ENCODE peak calls at places on chromosomes 1 and 21, in five cellular contexts. Q is epithelial cell of esophagus, J is brain microvascular endothelial cell, I is heart right ventricle, S is heart left ventricle. B is an unnamed sample.
A peak's percentile ranks its signal among the peaks of the same experiment; 100 is the strongest.

GRCh38 chr21:42559326-42559725 is 45.7 kb downstream of the SLC37A1 start:
- DNase-seq in Q (no peak), J (no peak), I (no peak), S (peak; percentile 25), B (no peak)

GRCh38 chr1:166165661-166166399 is 971 bp downstream of the FAM78B start:
- DNase-seq in Q (no peak), J (no peak), I (no peak), S (no peak), B (peak; percentile 45)

GRCh38 chr21:42490735-42491134 is 5.3 kb downstream of the RSPH1 start:
- DNase-seq in Q (no peak), J (no peak), I (no peak), S (no peak), B (no peak)

GRCh38 chr1:155086182-155086741 is 7.6 kb downstream of the EFNA3 start:
- DNase-seq in Q (peak; percentile 60), J (peak; percentile 41), I (peak; percentile 60), S (peak; percentile 82), B (peak; percentile 75)

GRCh38 chr1:21294266-21295058 is 4.2 kb upstream of the ECE1 start:
- DNase-seq in Q (no peak), J (no peak), I (no peak), S (peak; percentile 66), B (no peak)

GRCh38 chr1:196951711-196952394 is 8.3 kb downstream of the CFHR2 start:
- DNase-seq in Q (no peak), J (no peak), I (no peak), S (no peak), B (no peak)

GRCh38 chr1:184199797-184200170 is 148.3 kb downstream of the TSEN15 start:
- DNase-seq in Q (no peak), J (no peak), I (no peak), S (no peak), B (no peak)

GRCh38 chr1:224623310-224623714 is 7.2 kb downstream of the CNIH3 start:
- DNase-seq in Q (peak; percentile 21), J (peak; percentile 75), I (no peak), S (no peak), B (no peak)

GRCh38 chr1:202135221-202135721 is 9.3 kb downstream of the ARL8A start:
- DNase-seq in Q (peak; percentile 66), J (peak; percentile 42), I (peak; percentile 31), S (no peak), B (peak; percentile 99)

GRCh38 chr1:156534424-156535060 is 34.0 kb upstream of the MEF2D start:
- DNase-seq in Q (no peak), J (no peak), I (no peak), S (no peak), B (no peak)

GRCh38 chr1:29906927-29907326 is 670.6 kb downstream of the PTPRU start:
- DNase-seq in Q (no peak), J (no peak), I (no peak), S (no peak), B (no peak)

GRCh38 chr1:29916656-29917369 is 680.5 kb downstream of the PTPRU start:
- DNase-seq in Q (no peak), J (no peak), I (no peak), S (no peak), B (no peak)

GRCh38 chr1:29912413-29912812 is 676.1 kb downstream of the PTPRU start:
- DNase-seq in Q (peak; percentile 4), J (peak; percentile 53), I (no peak), S (no peak), B (no peak)
- TF ChIP-seq CTCF in Q (no peak), J (peak; percentile 73), I (peak; percentile 30), S (peak; percentile 47), B (peak; percentile 9)

DNA sequence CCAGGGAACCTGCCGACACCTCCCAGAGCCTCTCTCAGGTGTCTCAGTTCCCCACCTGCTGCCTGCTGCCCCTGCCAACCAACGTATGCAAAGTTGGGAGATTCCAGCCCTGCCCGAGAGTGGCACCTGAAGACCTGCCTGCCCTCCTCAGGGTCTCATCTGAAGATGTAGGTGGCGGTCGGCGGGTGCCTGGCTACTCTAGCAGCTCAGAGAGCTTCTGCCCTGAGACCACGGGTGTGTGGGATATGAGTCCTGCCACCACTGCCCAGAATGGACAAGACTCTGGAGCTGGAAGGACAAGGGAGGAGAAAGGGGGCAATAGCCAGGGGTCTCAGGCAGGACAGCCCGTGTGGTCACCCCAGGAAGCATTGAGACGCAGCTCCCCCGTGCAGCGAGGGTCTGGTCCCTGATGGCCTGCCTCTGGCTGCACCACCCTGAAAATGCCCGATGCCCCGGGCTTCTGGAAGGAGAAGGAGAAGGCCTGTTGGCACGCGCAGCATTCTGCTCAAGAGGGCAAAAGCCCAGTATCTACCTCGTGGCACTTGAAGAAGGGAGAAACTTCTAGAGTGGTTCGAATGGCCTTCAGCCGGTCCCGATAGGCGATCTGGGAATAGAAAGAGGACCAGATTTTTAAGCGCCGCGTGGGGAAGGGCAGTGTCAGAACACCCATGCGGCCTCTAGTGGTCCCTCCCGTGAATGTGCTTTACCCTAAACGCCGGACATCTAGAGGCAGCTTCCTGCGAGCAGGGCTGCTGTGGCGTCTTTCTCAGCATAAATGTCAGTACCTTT is 88.8 kb downstream of the STUM start:
- DNase-seq in Q (no peak), J (no peak), I (peak; percentile 73), S (peak; percentile 70), B (no peak)
- TF ChIP-seq CTCF in Q (peak; percentile 27), J (peak; percentile 71), I (peak; percentile 63), S (peak; percentile 71), B (no peak)

DNA sequence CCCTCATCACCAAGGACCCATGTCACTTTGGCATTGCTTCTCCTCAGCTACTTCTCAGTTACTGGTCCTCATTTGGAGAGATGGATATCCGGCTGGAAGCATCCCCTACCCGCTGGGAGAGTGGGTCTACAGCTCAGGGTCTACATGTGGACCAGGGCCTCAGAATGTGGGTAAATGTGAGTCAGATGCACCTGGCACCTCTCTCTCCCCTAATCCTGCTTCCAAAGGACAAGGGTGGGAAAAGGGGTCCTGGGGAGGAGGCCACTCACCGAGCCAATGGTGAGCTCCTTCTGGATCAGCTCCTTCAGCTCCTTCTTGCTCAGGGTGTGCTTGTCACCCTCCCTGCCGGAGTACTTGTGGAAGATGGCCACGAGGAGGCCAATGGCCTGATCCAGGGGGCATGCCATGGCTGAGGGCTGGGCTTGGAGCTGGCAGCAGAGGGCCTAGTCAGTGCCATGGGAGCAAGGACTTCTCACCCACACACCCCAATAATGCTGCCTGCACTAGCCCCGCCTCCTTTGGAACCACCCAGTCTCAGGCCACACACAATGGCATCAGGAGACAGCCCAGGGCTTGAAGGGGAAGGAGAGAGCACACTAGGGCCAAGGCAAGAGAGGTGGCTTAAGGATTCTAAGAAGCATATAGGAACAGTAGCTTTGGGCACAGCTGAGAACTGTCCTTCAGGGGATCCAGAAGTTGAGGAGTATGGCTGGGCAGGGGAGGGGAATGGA is 693 bp downstream of the S100A6 start:
- DNase-seq in Q (peak; percentile 33), J (no peak), I (peak; percentile 62), S (peak; percentile 78), B (no peak)
- TF ChIP-seq CTCF in Q (peak; percentile 4), J (no peak), I (no peak), S (no peak), B (no peak)

DNA sequence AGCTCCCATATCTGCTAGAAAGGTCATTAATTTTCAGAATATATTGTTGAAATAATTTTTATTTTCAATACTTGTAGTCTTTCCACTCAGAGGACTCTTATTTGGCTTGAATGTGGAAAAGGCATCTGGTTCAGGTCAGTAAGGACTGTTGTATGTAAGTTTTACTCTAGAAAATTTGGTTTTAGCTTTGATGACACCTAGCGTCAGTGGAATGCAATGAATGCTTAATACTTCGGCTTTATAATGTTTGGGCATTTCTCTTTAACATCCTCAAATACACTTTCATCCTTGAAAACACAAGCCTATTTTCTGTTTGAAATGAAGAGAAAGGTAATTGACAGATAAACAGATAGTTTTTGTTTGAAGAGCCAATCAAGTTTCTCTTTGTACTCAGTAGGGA is 63.3 kb downstream of the LRRC40 start:
- DNase-seq in Q (no peak), J (no peak), I (no peak), S (no peak), B (no peak)
- TF ChIP-seq CTCF in Q (peak; percentile 42), J (peak; percentile 12), I (peak; percentile 41), S (peak; percentile 42), B (no peak)

DNA sequence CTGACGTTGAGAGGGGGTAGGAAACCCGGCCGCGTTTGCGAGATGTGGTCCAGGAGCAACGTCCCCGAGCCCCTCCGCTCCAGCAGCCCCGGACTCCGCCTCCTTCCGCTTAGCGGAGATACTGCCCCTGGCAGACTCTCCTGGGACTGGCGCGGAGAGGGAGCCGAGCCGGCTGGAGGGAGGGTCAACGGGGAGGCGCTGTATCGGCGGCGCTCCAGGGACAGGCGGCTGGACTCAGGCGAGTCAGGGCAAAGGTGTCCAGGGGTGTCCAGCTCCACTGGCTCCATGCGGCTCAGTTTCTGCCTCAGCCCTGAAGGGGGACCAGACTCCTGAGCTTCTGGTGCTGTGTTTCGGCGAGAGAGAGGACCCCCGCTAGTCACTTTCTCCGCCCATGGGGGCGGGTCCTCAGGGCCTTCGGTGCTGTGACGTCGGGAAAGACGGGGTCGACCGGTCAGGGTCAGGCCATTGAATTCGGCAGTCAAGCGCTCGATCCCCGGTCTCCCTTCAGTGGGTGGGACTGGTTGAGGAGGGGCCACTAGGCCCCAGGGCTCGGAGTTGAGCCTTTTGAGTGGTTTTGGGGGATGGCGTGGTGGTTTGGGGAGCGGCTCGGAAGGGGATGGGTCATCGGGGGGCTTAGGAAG is 2.8 kb upstream of the LIX1L start:
- DNase-seq in Q (peak; percentile 46), J (no peak), I (peak; percentile 88), S (peak; percentile 94), B (peak; percentile 92)
- TF ChIP-seq CTCF in Q (no peak), J (peak; percentile 35), I (peak; percentile 37), S (peak; percentile 37), B (peak; percentile 5)

DNA sequence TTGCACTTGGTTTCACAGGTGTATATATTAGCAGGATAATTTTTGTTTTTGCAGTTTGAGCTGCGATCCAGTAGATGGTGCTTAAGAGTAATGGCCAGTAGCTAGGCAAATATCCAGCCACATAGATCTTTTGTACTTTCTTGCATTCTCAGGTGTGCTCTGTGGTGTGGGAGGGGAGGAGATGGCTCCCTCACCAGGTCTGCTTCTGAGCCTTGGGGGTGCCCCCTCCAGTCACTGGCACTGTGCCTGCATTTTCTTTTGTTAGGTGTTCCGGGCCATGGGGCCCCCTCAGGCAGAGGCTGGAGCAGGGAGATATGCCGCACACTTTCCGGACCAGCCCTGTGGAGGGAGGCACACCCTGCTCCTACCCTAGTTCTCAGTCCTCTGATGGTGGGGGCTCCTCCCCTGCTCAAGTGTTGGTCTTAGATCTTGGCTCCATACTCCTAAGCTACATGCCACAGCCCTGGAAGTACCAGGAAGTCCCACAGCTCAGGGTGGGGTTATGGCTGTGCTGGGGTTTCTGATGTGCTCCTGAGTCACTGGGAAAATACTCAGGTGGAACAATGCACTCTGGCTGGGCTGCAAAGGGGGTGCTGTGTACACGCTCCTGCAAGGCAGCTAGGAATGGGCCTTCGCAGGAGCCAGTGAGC is 197.6 kb upstream of the DMRTA2 start:
- DNase-seq in Q (peak; percentile 96), J (no peak), I (no peak), S (no peak), B (no peak)
- TF ChIP-seq CTCF in Q (peak; percentile 83), J (peak; percentile 65), I (peak; percentile 40), S (no peak), B (peak; percentile 38)

GRCh38 chr1:56578664-56578962 is 750 bp downstream of the PLPP3 start:
- DNase-seq in Q (no peak), J (no peak), I (no peak), S (no peak), B (peak; percentile 24)

GRCh38 chr1:56578963-56579875 is at the start of gene PLPP3:
- DNase-seq in Q (peak; percentile 87), J (peak; percentile 82), I (peak; percentile 89), S (peak; percentile 91), B (peak; percentile 27)

GRCh38 chr1:56577859-56578663 is 1.3 kb downstream of the PLPP3 start:
- DNase-seq in Q (peak; percentile 77), J (peak; percentile 62), I (peak; percentile 32), S (peak; percentile 80), B (no peak)

GRCh38 chr1:56575865-56576264 is 3.5 kb downstream of the PLPP3 start:
- DNase-seq in Q (no peak), J (no peak), I (no peak), S (no peak), B (no peak)

GRCh38 chr1:56576880-56577858 is 2.2 kb downstream of the PLPP3 start:
- DNase-seq in Q (peak; percentile 37), J (peak; percentile 24), I (peak; percentile 25), S (no peak), B (no peak)
- TF ChIP-seq CTCF in Q (peak; percentile 39), J (peak; percentile 60), I (peak; percentile 60), S (peak; percentile 55), B (peak; percentile 32)